ENCODE peak calls at places on chromosomes 1 and 21, in four cellular contexts. B is T-helper 1 cell, Y is heart right ventricle, T is left cardiac atrium. I is an unnamed sample.

GRCh38 chr1:7500381-7501258 is 270.5 kb upstream of the VAMP3 start:
- DNase-seq in B (no peak), Y (no peak), T (no peak), I (no peak)

GRCh38 chr1:7042322-7043231 is 257.3 kb downstream of the CAMTA1 start:
- DNase-seq in B (no peak), Y (no peak), T (no peak), I (peak; percentile 43)

GRCh38 chr1:40313329-40313957 is 3.6 kb downstream of the COL9A2 start:
- DNase-seq in B (no peak), Y (no peak), T (no peak), I (no peak)

GRCh38 chr1:90964444-90965035 is 57.3 kb downstream of the ZNF644 start:
- DNase-seq in B (no peak), Y (no peak), T (no peak), I (no peak)

GRCh38 chr21:42411891-42412635 is 8.4 kb downstream of the UBASH3A start:
- DNase-seq in B (no peak), Y (no peak), T (no peak), I (no peak)

GRCh38 chr1:114701931-114702330 is 6.6 kb upstream of the AMPD1 start:
- DNase-seq in B (no peak), Y (no peak), T (no peak), I (no peak)

GRCh38 chr1:2617981-2618470 is 14.8 kb downstream of the MMEL1 start:
- DNase-seq in B (no peak), Y (no peak), T (no peak), I (no peak)

GRCh38 chr21:43274022-43274945 is 105.5 kb downstream of the CRYAA start:
- DNase-seq in B (no peak), Y (no peak), T (peak; percentile 15), I (no peak)

GRCh38 chr1:41330588-41331545 is 30.4 kb upstream of the FOXO6 start:
- DNase-seq in B (no peak), Y (no peak), T (no peak), I (no peak)

GRCh38 chr1:46003315-46003714 is 129.1 kb downstream of the PIK3R3 start:
- DNase-seq in B (no peak), Y (no peak), T (no peak), I (no peak)

GRCh38 chr21:46161180-46161799 is 5.9 kb upstream of the FTCD start:
- DNase-seq in B (no peak), Y (no peak), T (no peak), I (no peak)

I was measured in frontal cortex.